ENCODE peak calls at places on chromosome 15, in eight cellular contexts. E is GM12865, W is BJ, J is fibroblast of lung, F is WERI-Rb-1, M is lower leg skin, Z is fibroblast of mammary gland, O is A549. Q is an unnamed sample.

GRCh38 chr15:100078511-100079220 is 263.1 kb downstream of the ADAMTS17 start:
- DNase-seq in F (no peak), O (no peak), E (no peak), W (no peak), M (no peak), Z (no peak), J (peak), Q (no peak)

GRCh38 chr15:31365655-31366127 is 39.1 kb downstream of the KLF13 start:
- DNase-seq in J (peak), M (peak), Z (peak), E (peak), O (no peak), W (peak), F (peak), Q (peak)

GRCh38 chr15:67836134-67836455 is 3.8 kb downstream of the RNU6-1 start:
- DNase-seq in E (no peak), W (no peak), F (no peak), J (no peak), O (no peak), Z (no peak), M (no peak), Q (peak)

GRCh38 chr15:60634815-60635214 is 155.9 kb upstream of the ICE2 start:
- DNase-seq in J (peak), Z (no peak), F (no peak), M (no peak), O (no peak), E (peak), W (no peak), Q (peak)

GRCh38 chr15:60026555-60026954 is 22.4 kb downstream of the FOXB1 start:
- DNase-seq in E (no peak), W (no peak), M (no peak), J (peak), F (no peak), O (no peak), Z (no peak), Q (peak)

GRCh38 chr15:47349179-47349578 is 368.1 kb upstream of the SEMA6D start:
- DNase-seq in W (no peak), M (no peak), E (no peak), J (no peak), O (no peak), Z (no peak), F (no peak), Q (no peak)

GRCh38 chr15:81859737-81860516 is 185.9 kb downstream of the MEX3B start:
- DNase-seq in J (no peak), E (no peak), Z (no peak), M (no peak), F (no peak), W (no peak), O (no peak), Q (no peak)

GRCh38 chr15:73139416-73140082 is 87.3 kb downstream of the NEO1 start:
- DNase-seq in M (no peak), O (no peak), F (no peak), J (no peak), E (no peak), Z (no peak), W (no peak), Q (no peak)

GRCh38 chr15:66834863-66835557 is 133.0 kb downstream of the SMAD6 start:
- DNase-seq in W (no peak), J (peak), E (no peak), M (no peak), O (no peak), F (no peak), Z (no peak), Q (no peak)

GRCh38 chr15:58357529-58358476 is 74.0 kb upstream of the LIPC start:
- DNase-seq in O (no peak), M (no peak), J (peak), Z (peak), F (no peak), E (peak), W (no peak), Q (no peak)

GRCh38 chr15:90836296-90836871 is 32.0 kb upstream of the FURIN start:
- DNase-seq in J (peak), Z (peak), W (no peak), F (no peak), M (no peak), O (peak), E (no peak), Q (peak)

GRCh38 chr15:85094685-85095084 is 113.0 kb downstream of the PDE8A start:
- DNase-seq in F (no peak), W (no peak), E (no peak), Z (peak), M (no peak), O (no peak), J (peak), Q (peak)

GRCh38 chr15:25710184-25710583 is 152.9 kb downstream of the ATP10A start:
- DNase-seq in M (no peak), O (peak), J (no peak), E (peak), Z (peak), W (no peak), F (peak), Q (no peak)

GRCh38 chr15:50247819-50248650 is 17.5 kb downstream of the HDC start:
- DNase-seq in J (no peak), F (no peak), M (no peak), O (no peak), E (peak), Z (no peak), W (no peak), Q (no peak)

GRCh38 chr15:36370735-36371115 is 208.7 kb upstream of the CDIN1 start:
- DNase-seq in O (no peak), F (no peak), E (no peak), J (peak), W (peak), M (no peak), Z (peak), Q (peak)

GRCh38 chr15:56468271-56468912 is 3.5 kb upstream of the MNS1 start:
- DNase-seq in J (no peak), Z (peak), F (no peak), E (peak), W (no peak), O (no peak), M (no peak), Q (peak)

GRCh38 chr15:79243723-79244122 is 38.8 kb upstream of the ANKRD34C start:
- DNase-seq in Z (no peak), W (no peak), J (no peak), E (no peak), F (no peak), M (peak), O (no peak), Q (no peak)

GRCh38 chr15:101062471-101063171 is 143.5 kb downstream of the LRRK1 start:
- DNase-seq in O (no peak), Z (no peak), F (no peak), W (no peak), J (no peak), E (peak), M (peak), Q (no peak)

GRCh38 chr15:25899870-25900269 is 36.7 kb upstream of the ATP10A start:
- DNase-seq in E (no peak), F (no peak), J (no peak), O (no peak), Z (peak), M (no peak), W (no peak), Q (no peak)

GRCh38 chr15:90845201-90845949 is 23.0 kb upstream of the FURIN start:
- DNase-seq in F (no peak), J (peak), O (peak), W (peak), E (peak), M (no peak), Z (peak), Q (peak)

GRCh38 chr15:72534522-72534921 is 60.4 kb downstream of the ARIH1 start:
- DNase-seq in J (no peak), M (no peak), Z (no peak), F (no peak), O (no peak), E (peak), W (no peak), Q (no peak)

GRCh38 chr15:39587910-39588530 is 7.1 kb downstream of the THBS1 start:
- DNase-seq in O (no peak), W (peak), J (peak), M (no peak), Z (peak), F (no peak), E (no peak), Q (peak)

GRCh38 chr15:65818927-65819562 is 27.0 kb upstream of the DENND4A start:
- DNase-seq in Z (no peak), M (no peak), W (no peak), O (no peak), F (no peak), E (peak), J (no peak), Q (no peak)

GRCh38 chr15:71650603-71651002 is 159.8 kb upstream of the NR2E3 start:
- DNase-seq in E (no peak), F (no peak), M (no peak), J (no peak), Z (no peak), O (no peak), W (no peak), Q (no peak)

GRCh38 chr15:74788716-74789151 is 6.9 kb downstream of the CSK start:
- DNase-seq in E (peak), W (no peak), M (no peak), F (no peak), O (no peak), Z (no peak), J (no peak), Q (no peak)

GRCh38 chr15:27853624-27854455 is 245.3 kb downstream of the OCA2 start:
- DNase-seq in W (no peak), Z (no peak), E (no peak), J (no peak), M (peak), F (no peak), O (no peak), Q (no peak)

GRCh38 chr15:67543348-67543718 is 830 bp downstream of the MAP2K5 start:
- DNase-seq in O (peak), W (no peak), J (peak), F (no peak), E (peak), Z (peak), M (no peak), Q (no peak)

GRCh38 chr15:90071220-90071807 is 31.0 kb downstream of the IDH2 start:
- DNase-seq in F (peak), Z (peak), W (peak), E (peak), O (peak), M (peak), J (peak), Q (peak)

GRCh38 chr15:28957606-28958498 is 72.1 kb downstream of the APBA2 start:
- DNase-seq in Z (no peak), O (no peak), F (no peak), J (no peak), W (no peak), E (no peak), M (peak), Q (no peak)

GRCh38 chr15:56390739-56391267 is 25.6 kb downstream of the TEX9 start:
- DNase-seq in M (no peak), J (peak), O (no peak), Z (peak), W (no peak), F (no peak), E (no peak), Q (no peak)

GRCh38 chr15:93730724-93731123 is 500.6 kb upstream of the MCTP2 start:
- DNase-seq in W (no peak), F (no peak), Z (no peak), M (no peak), E (no peak), O (no peak), J (no peak), Q (no peak)

GRCh38 chr15:34078900-34079299 is 22.8 kb downstream of the EMC7 start:
- DNase-seq in O (no peak), W (no peak), J (no peak), F (no peak), M (no peak), E (no peak), Z (no peak), Q (no peak)

GRCh38 chr15:92709064-92709463 is 53.5 kb upstream of the FAM174B start:
- DNase-seq in M (peak), Z (no peak), O (no peak), E (no peak), W (no peak), J (no peak), F (no peak), Q (no peak)
- TF ChIP-seq CTCF in M (no peak), Z (no peak), O (no peak), E (no peak), W (no peak), J (no peak), F (no peak), Q (no peak)

GRCh38 chr15:52789008-52789600 is 1.0 kb downstream of the ONECUT1 start:
- DNase-seq in O (no peak), W (no peak), E (no peak), J (no peak), F (peak), Z (no peak), M (no peak), Q (no peak)
- H3K4me3 ChIP-seq in O (peak), W (no peak), E (no peak), J (no peak), F (peak), Z (no peak), M (no peak), Q (no peak)

DNA sequence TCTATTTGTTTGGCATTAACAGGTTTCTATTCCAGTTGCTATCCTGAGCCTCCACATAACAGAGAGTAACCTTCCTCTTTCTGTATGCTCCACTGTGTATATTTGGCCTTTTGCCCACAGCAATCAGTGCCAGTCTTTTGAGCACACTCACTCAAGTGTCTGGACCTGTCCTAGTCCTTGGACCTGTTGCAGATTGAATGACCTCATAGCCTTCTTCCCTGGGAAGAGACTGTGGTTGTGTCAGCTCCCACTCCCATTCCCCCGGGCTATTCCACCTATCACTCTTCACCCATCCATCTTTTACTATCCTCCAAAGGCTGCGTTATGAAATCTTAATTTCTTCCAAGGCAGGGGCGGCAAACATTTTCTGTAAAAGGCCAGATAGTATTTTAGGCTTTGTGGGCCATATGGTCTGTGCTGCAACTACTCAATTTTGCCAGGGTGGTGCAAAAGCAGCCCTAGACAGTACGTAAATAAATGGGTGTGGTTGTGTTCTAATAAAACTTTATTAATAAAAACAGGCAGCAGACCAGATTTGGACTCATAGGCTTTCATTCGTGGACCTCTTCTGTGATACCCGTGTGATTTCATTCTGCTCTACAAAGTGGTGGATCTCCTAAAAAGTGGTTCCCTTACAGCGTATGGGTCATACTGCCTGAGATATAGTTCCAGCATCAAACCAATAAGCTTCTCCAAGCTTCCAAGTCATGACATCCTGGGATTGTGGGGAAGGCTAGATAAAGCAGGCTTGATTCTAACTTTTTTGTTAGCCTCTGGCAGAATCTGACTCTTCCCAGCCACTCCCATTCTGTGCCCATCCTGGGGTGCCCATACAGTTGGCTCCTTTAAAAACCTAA is 57.4 kb downstream of the CDAN1 start:
- DNase-seq in F (no peak), E (no peak), M (no peak), Z (peak), W (no peak), J (peak), O (no peak), Q (no peak)
- TF ChIP-seq CTCF in F (no peak), E (no peak), M (no peak), Z (no peak), W (no peak), J (no peak), O (no peak), Q (no peak)

GRCh38 chr15:68910341-68910740 is 20.0 kb upstream of the SPESP1 start:
- DNase-seq in F (no peak), M (no peak), Z (no peak), E (no peak), J (no peak), O (no peak), W (no peak), Q (no peak)

GRCh38 chr15:68909601-68910000 is 20.7 kb upstream of the SPESP1 start:
- DNase-seq in E (no peak), O (no peak), F (no peak), W (no peak), M (no peak), Z (no peak), J (no peak), Q (no peak)
- H3K4me3 ChIP-seq in E (no peak), O (no peak), F (no peak), W (no peak), M (no peak), Z (no peak), J (no peak), Q (no peak)

GRCh38 chr15:88075102-88075501 is 181.4 kb downstream of the NTRK3 start:
- DNase-seq in J (no peak), O (no peak), E (no peak), M (peak), Z (no peak), W (no peak), F (no peak), Q (no peak)

GRCh38 chr15:88077249-88077810 is 179.2 kb downstream of the NTRK3 start:
- DNase-seq in W (no peak), M (peak), E (no peak), Z (no peak), O (no peak), F (no peak), J (peak), Q (no peak)

GRCh38 chr15:88076246-88076645 is 180.3 kb downstream of the NTRK3 start:
- DNase-seq in J (no peak), Z (no peak), M (peak), W (no peak), F (peak), O (no peak), E (no peak), Q (no peak)

GRCh38 chr15:88083828-88084760 is 172.4 kb downstream of the NTRK3 start:
- DNase-seq in M (no peak), J (peak), F (no peak), W (no peak), E (no peak), O (no peak), Z (peak), Q (no peak)

GRCh38 chr15:88080616-88081015 is 175.9 kb downstream of the NTRK3 start:
- DNase-seq in W (no peak), M (no peak), E (no peak), F (no peak), O (no peak), J (no peak), Z (no peak), Q (no peak)
- TF ChIP-seq CTCF in W (no peak), M (no peak), E (no peak), F (no peak), O (no peak), J (no peak), Z (no peak), Q (no peak)

GRCh38 chr15:48358681-48359152 is 27.5 kb downstream of the DUT start:
- DNase-seq in F (no peak), Z (peak), M (no peak), J (peak), O (no peak), E (peak), W (no peak), Q (peak)
- H3K4me3 ChIP-seq in F (no peak), Z (no peak), M (no peak), J (no peak), O (no peak), E (peak), W (no peak), Q (no peak)

GRCh38 chr15:64460737-64461576 is 579 bp downstream of the ZNF609 start:
- DNase-seq in E (peak), M (no peak), W (peak), O (peak), J (peak), Z (peak), F (peak), Q (peak)
- TF ChIP-seq CTCF in E (no peak), M (no peak), W (no peak), O (no peak), J (peak), Z (peak), F (no peak), Q (peak)

GRCh38 chr15:19943515-19943914 is 598.1 kb downstream of the GOLGA6L6 start:
- DNase-seq in F (no peak), Z (no peak), W (no peak), O (no peak), E (no peak), J (no peak), M (no peak), Q (no peak)
- H3K4me3 ChIP-seq in F (no peak), Z (no peak), W (no peak), O (no peak), E (no peak), J (no peak), M (no peak), Q (no peak)

GRCh38 chr15:70098170-70098460 is 398 bp upstream of the TLE3 start:
- DNase-seq in J (no peak), Z (no peak), F (no peak), O (no peak), W (no peak), E (peak), M (no peak), Q (no peak)
- TF ChIP-seq CTCF in J (no peak), Z (no peak), F (no peak), O (no peak), W (no peak), E (no peak), M (no peak), Q (no peak)

Q was measured in foreskin fibroblast.